ENCODE peak calls at places on chromosome 5, in four cellular contexts. Z is right atrium auricular region, F is DND-41, G is brain microvascular endothelial cell. E is an unnamed sample.

GRCh38 chr5:119288364-119289047 is 67.3 kb upstream of the TNFAIP8 start:
- DNase-seq in G (no peak), Z (no peak), F (no peak), E (no peak)

GRCh38 chr5:178356459-178356872 is 123.9 kb upstream of the PHYKPL start:
- DNase-seq in G (no peak), F (no peak), Z (no peak), E (no peak)

GRCh38 chr5:145176041-145176440 is 659.1 kb downstream of the PRELID2 start:
- DNase-seq in G (no peak), Z (no peak), F (no peak), E (no peak)

GRCh38 chr5:77355751-77356150 is 136.4 kb downstream of the WDR41 start:
- DNase-seq in Z (no peak), F (no peak), G (no peak), E (no peak)

GRCh38 chr5:132259061-132259851 is 1.8 kb downstream of the PDLIM4 start:
- DNase-seq in G (peak; percentile 84), F (no peak), Z (peak; percentile 92), E (peak; percentile 64)

GRCh38 chr5:159588930-159589329 is 258.6 kb upstream of the IL12B start:
- DNase-seq in F (no peak), G (no peak), Z (no peak), E (no peak)

GRCh38 chr5:135560858-135561257 is 17.9 kb downstream of the CXCL14 start:
- DNase-seq in F (peak; percentile 74), Z (peak; percentile 78), G (peak; percentile 65), E (no peak)

GRCh38 chr5:133885566-133885965 is 82.9 kb downstream of the C5orf15 start:
- DNase-seq in F (no peak), G (no peak), Z (no peak), E (no peak)

GRCh38 chr5:170120576-170120975 is 14.9 kb downstream of the FOXI1 start:
- DNase-seq in F (no peak), G (no peak), Z (no peak), E (peak; percentile 91)

GRCh38 chr5:152505442-152506042 is 100.5 kb upstream of the NMUR2 start:
- DNase-seq in F (peak; percentile 37), G (peak; percentile 46), Z (no peak), E (peak; percentile 14)

GRCh38 chr5:140480310-140481014 is 67.0 kb upstream of the EIF4EBP3 start:
- DNase-seq in F (no peak), G (no peak), Z (no peak), E (no peak)

GRCh38 chr5:173671121-173671949 is 54.9 kb upstream of the BOD1 start:
- DNase-seq in Z (peak; percentile 80), F (no peak), G (no peak), E (no peak)

GRCh38 chr5:89282038-89282831 is 399.3 kb upstream of the MEF2C start:
- DNase-seq in G (peak; percentile 22), Z (no peak), F (no peak), E (no peak)

GRCh38 chr5:119743927-119744326 is 114.6 kb downstream of the FAM170A start:
- DNase-seq in G (peak; percentile 53), Z (no peak), F (no peak), E (no peak)

GRCh38 chr5:81751836-81752643 is 1.1 kb upstream of the SSBP2 start:
- DNase-seq in Z (no peak), F (no peak), G (no peak), E (no peak)

GRCh38 chr5:5560016-5560415 is 137.5 kb downstream of the ICE1 start:
- DNase-seq in Z (no peak), F (no peak), G (no peak), E (no peak)

GRCh38 chr5:43073597-43074546 is 33.8 kb upstream of the ANXA2R start:
- DNase-seq in Z (no peak), G (peak; percentile 41), F (peak; percentile 51), E (no peak)

GRCh38 chr5:179817071-179817840 is 3.4 kb upstream of the SQSTM1 start:
- DNase-seq in Z (no peak), G (no peak), F (no peak), E (no peak)
- H3K4me3 ChIP-seq in Z (peak overlapping the region; percentile 40), G (peak overlapping the region; percentile 45), F (no peak overlapping the region), E (peak overlapping the region; percentile 40)

GRCh38 chr5:32471784-32472183 is 27.2 kb upstream of the ZFR start:
- DNase-seq in F (no peak), G (no peak), Z (no peak), E (no peak)
- TF ChIP-seq CTCF in F (no peak), G (no peak), Z (no peak), E (no peak)

DNA sequence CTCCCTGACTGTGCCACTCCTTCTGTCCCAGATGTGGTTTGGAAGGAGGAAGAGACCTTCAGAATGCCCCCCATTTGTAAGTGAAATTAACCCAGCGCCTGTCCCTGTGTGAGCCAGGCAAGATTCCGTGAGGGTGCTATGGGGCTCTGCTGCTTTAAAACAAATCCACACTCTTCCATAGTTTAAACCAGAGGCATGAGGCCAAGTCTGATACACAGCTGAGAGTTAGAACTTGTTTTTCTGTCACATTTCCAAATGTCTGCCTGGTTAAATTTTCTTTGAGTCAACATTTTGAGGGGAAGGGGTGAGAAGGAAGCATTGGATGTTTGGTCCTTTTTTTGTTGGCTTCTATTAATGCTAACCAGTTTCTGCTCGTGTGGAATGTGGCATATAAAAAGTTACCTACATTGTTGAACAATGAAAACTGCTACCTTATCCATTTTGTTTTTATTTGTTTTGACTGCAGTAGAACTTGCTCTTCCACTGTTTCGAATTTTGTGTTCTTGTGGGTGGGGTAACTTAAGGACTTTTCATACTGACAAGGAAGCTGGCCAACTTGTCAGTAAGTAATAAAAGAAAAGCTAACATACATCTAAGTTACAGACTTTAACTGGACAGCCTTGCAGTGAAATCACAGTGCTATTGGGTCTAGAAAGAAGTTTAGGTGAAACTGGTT is 12.9 kb downstream of the RGMB start:
- DNase-seq in G (no peak), F (no peak), Z (no peak), E (no peak)
- H3K4me3 ChIP-seq in G (no peak overlapping the region), F (no peak overlapping the region), Z (no peak overlapping the region), E (no peak overlapping the region)

GRCh38 chr5:112491257-112491656 is 72.2 kb upstream of the EPB41L4A start:
- DNase-seq in Z (no peak), F (no peak), G (no peak), E (no peak)
- TF ChIP-seq CTCF in Z (peak; percentile 44), F (peak; percentile 50), G (peak; percentile 56), E (peak; percentile 42)

GRCh38 chr5:160894-161540 is 30.3 kb upstream of the LRRC14B start:
- DNase-seq in F (no peak), G (no peak), Z (no peak), E (no peak)

GRCh38 chr5:158807-159447 is 32.4 kb upstream of the LRRC14B start:
- DNase-seq in F (no peak), G (no peak), Z (no peak), E (no peak)

GRCh38 chr5:160173-160510 is 31.2 kb upstream of the LRRC14B start:
- DNase-seq in Z (no peak), F (no peak), G (peak; percentile 83), E (no peak)

GRCh38 chr5:157801-158200 is 33.5 kb upstream of the LRRC14B start:
- DNase-seq in G (no peak), Z (peak; percentile 21), F (no peak), E (no peak)

GRCh38 chr5:159448-160172 is 31.7 kb upstream of the LRRC14B start:
- DNase-seq in Z (no peak), F (no peak), G (peak; percentile 83), E (no peak)
- H3K4me3 ChIP-seq in Z (no peak overlapping the region), F (no peak overlapping the region), G (peak overlapping the region; percentile 12), E (no peak overlapping the region)

DNA sequence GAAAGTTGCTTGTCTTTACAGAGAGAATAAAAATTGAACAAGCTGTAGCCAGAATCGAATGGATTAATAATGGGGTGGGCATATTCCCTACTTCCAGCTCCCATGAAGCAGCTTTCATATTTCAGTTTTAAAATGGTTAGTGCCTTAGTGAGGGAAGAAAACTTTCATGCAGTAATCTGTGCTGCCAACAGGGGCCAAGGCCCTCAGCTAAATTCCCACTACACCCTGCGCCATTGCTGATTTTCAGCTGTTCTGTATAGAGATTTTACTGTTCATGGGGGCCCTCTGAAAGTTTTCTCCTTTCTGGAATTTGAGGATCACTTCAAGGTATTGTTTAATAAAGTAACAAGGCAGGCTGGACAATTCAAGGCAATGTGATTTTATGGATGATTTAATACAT is 58.2 kb downstream of the CAST start:
- DNase-seq in Z (no peak), F (no peak), G (no peak), E (no peak)
- TF ChIP-seq CTCF in Z (peak; percentile 34), F (no peak), G (peak; percentile 40), E (no peak)

DNA sequence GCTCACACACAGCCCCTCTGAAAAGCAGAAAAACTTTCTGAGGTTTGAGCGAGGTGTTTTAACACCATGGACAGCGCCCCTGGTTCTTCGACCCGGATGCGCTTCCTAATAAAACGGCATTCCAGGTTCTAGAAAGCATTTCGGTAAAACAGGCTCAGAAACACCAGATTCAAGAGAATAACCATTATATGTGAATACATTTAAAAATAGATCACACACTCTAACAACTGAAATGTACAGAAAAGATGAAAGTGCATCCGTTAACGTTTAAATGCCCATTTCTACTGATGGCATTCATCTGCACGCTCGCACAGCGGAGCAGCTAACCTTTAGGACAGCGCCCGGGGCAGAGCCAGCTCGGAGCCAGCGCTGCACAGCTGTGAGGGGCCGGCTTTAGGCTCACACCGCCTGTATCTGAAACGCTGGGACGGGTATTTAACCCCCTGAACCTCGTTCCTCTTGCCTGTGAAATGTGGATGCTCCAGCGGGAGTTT is 26.3 kb upstream of the TENT4A start:
- DNase-seq in G (peak; percentile 35), Z (no peak), F (peak; percentile 35), E (no peak)
- H3K4me3 ChIP-seq in G (peak overlapping the region; percentile 42), Z (peak overlapping the region; percentile 21), F (no peak overlapping the region), E (peak overlapping the region; percentile 30)

DNA sequence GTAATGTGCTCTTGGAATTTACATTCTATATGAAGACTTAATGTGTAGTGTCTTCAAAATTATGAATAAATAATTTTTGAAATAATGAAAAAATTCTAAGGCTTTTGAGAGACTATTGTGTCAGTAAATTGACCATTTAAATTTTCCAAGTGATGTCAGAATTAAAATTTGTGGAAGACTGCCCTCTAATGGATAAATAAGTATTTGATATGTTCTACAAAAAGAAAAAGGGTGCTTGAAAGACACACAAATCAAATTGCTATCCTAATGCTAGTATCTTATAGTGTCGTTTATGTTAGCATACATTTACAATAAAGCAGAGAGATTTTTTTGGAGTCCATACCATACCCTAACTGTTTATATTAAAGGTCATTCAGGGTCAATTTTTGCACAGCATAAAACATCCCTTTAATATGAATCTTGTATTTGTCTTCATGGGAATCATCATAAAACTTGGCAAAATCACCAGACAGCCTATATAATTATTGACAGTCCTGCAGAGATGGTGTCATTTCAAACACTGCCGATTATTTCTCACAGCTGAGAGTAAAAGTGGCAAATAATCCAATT is 120.8 kb upstream of the SLC27A6 start:
- DNase-seq in F (no peak), G (no peak), Z (no peak), E (no peak)
- TF ChIP-seq CTCF in F (peak; percentile 27), G (no peak), Z (peak; percentile 57), E (no peak)

E was measured in AG09309.